ENCODE peak calls at places on chromosomes 13 and 19, in nine cellular contexts. S, F, D, R, G, I, Y, C and L are unnamed samples.

GRCh38 chr19:39641773-39642172 is 13.9 kb upstream of the LGALS16 start:
- DNase-seq in S (no peak), F (no peak), D (no peak), R (no peak), G (no peak), I (peak; percentile 52), Y (no peak), C (no peak), L (no peak)

GRCh38 chr13:74870865-74871264 is 611.1 kb downstream of the TBC1D4 start:
- DNase-seq in S (no peak), F (no peak), D (no peak), R (no peak), G (no peak), I (no peak), Y (no peak), C (peak; percentile 41), L (peak; percentile 38)

GRCh38 chr13:82323101-82323500 is 1559.2 kb downstream of the SLITRK1 start:
- DNase-seq in S (no peak), F (no peak), D (no peak), R (no peak), G (no peak), I (no peak), Y (no peak), C (no peak), L (no peak)

GRCh38 chr13:43204591-43204990 is 181.2 kb downstream of the DNAJC15 start:
- DNase-seq in S (no peak), F (no peak), D (no peak), R (no peak), G (no peak), I (no peak), Y (no peak), C (no peak), L (no peak)

GRCh38 chr13:33935969-33936368 is 118.0 kb downstream of the RFC3 start:
- DNase-seq in S (no peak), F (no peak), D (no peak), R (no peak), G (no peak), I (no peak), Y (no peak), C (no peak), L (no peak)

GRCh38 chr13:66855110-66855509 is 375.0 kb downstream of the PCDH9 start:
- DNase-seq in S (no peak), F (no peak), D (no peak), R (no peak), G (no peak), I (no peak), Y (no peak), C (peak; percentile 11), L (no peak)

GRCh38 chr13:95630593-95630992 is 13.9 kb downstream of the DZIP1 start:
- DNase-seq in S (no peak), F (no peak), D (no peak), R (no peak), G (no peak), I (no peak), Y (no peak), C (no peak), L (no peak)

GRCh38 chr13:31761951-31762350 is 22.6 kb downstream of the RXFP2 start:
- DNase-seq in S (no peak), F (no peak), D (peak; percentile 71), R (no peak), G (no peak), I (no peak), Y (no peak), C (no peak), L (no peak)

GRCh38 chr13:101453784-101454201 is 1.3 kb downstream of the ITGBL1 start:
- DNase-seq in S (peak; percentile 72), F (no peak), D (no peak), R (peak; percentile 94), G (no peak), I (no peak), Y (no peak), C (no peak), L (peak; percentile 60)

GRCh38 chr13:28047784-28048388 is 52.5 kb downstream of the FLT3 start:
- DNase-seq in S (no peak), F (peak; percentile 53), D (peak; percentile 79), R (peak; percentile 63), G (no peak), I (no peak), Y (no peak), C (no peak), L (no peak)

GRCh38 chr13:34577051-34577450 is 365.0 kb upstream of the NBEA start:
- DNase-seq in S (no peak), F (peak; percentile 14), D (no peak), R (no peak), G (no peak), I (no peak), Y (no peak), C (no peak), L (no peak)

GRCh38 chr13:104625196-104625595 is 1559.0 kb upstream of the SLC10A2 start:
- DNase-seq in S (no peak), F (no peak), D (no peak), R (no peak), G (no peak), I (no peak), Y (no peak), C (no peak), L (no peak)

GRCh38 chr13:20525144-20525600 is 485 bp downstream of the CRYL1 start:
- DNase-seq in S (no peak), F (peak; percentile 20), D (no peak), R (no peak), G (peak; percentile 30), I (peak; percentile 50), Y (peak; percentile 54), C (peak; percentile 15), L (no peak)

GRCh38 chr13:76860706-76861105 is 25.5 kb downstream of the KCTD12 start:
- DNase-seq in S (no peak), F (no peak), D (no peak), R (no peak), G (no peak), I (no peak), Y (no peak), C (no peak), L (no peak)
- H3K27ac ChIP-seq in S (no peak overlapping the region), F (no peak overlapping the region), D (no peak overlapping the region), R (no peak overlapping the region), G (no peak overlapping the region), I (no peak overlapping the region), Y (no peak overlapping the region), C (no peak overlapping the region), L (no peak overlapping the region)

DNA sequence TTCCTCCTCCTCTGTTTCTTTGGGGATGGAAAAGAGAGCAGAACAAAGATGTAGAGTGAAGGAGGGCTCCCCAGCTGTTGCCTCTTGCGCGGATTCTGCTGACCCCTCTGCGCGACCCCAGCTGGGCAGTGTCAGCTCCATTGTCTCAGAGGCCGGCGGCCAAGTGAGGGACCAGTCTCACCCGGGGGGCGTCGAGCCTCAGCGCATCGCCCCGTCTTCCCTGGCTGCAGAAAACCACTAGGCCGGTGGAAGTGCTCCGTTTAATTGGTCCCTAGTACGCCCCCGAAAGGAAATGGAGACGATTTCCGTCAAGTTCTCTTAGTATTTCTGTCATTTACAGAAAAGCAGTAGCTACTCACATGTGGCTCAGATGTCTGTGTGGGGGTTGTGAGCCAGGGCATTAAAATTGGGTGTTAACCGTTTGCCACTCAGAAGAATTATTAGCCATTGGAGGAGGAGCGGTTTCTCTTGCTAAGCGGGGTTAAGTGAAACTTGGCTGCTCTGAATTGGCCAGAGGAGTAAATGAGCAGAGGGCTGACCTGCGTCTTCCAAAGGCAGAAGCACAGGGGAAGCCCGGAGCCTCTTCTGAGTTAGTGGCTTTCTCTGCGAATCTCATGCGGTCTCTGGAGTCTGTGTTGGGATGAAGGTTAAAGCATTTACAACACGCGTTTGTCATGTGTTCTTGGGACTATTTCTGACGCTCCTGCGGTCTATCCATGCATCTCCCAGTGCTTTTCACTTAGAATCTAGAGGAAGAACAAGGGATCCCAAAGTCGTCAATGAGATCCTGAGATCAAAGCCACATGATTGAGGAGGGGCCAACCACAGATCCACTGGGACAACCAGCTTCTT is 132.8 kb upstream of the MYO16 start:
- DNase-seq in S (peak; percentile 24), F (peak; percentile 9), D (no peak), R (no peak), G (peak; percentile 11), I (peak; percentile 5), Y (peak; percentile 47), C (peak; percentile 16), L (no peak)
- H2AFZ ChIP-seq in S (no peak overlapping the region), F (no peak overlapping the region), D (no peak overlapping the region), R (no peak overlapping the region), G (peak overlapping the region; percentile 59), I (peak overlapping the region; percentile 40), Y (peak overlapping the region; percentile 97), C (no peak overlapping the region), L (no peak overlapping the region)

GRCh38 chr13:39506559-39507390 is 96.2 kb downstream of the LHFPL6 start:
- DNase-seq in S (no peak), F (peak; percentile 61), D (peak; percentile 72), R (no peak), G (no peak), I (no peak), Y (no peak), C (peak; percentile 18), L (no peak)

GRCh38 chr13:39501711-39502324 is 101.2 kb downstream of the LHFPL6 start:
- DNase-seq in S (no peak), F (peak; percentile 37), D (no peak), R (no peak), G (no peak), I (peak; percentile 8), Y (peak; percentile 53), C (no peak), L (no peak)

GRCh38 chr13:39509616-39510015 is 93.4 kb downstream of the LHFPL6 start:
- DNase-seq in S (no peak), F (no peak), D (no peak), R (no peak), G (no peak), I (no peak), Y (no peak), C (no peak), L (no peak)

GRCh38 chr13:39503048-39503447 is 99.9 kb downstream of the LHFPL6 start:
- DNase-seq in S (no peak), F (no peak), D (no peak), R (no peak), G (no peak), I (no peak), Y (no peak), C (no peak), L (no peak)

DNA sequence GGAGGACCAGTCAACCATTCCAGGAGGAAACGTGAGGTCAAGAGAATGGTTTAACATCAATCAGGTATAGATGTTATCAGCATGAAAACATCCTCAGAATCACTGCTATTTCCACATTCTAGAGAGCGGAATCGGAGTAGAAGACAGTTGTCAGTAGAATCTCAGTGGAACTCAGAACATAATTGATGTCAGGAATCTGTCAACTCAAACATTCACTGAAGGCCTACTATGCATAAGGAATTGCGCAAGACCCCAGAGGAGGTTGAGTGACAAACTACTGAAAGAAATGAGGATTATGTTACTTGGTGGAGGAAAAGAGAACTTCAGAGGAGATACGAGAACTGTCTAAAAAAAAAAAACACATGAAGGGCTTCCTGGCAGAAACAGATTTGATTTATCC is 97.8 kb downstream of the LHFPL6 start:
- DNase-seq in S (no peak), F (no peak), D (no peak), R (no peak), G (no peak), I (no peak), Y (no peak), C (no peak), L (no peak)
- H3K4me1 ChIP-seq in S (peaks cover 13% of the 10 kb centered on the region), F (peaks cover 4% of the 10 kb centered on the region), D (peaks cover 11% of the 10 kb centered on the region), R (peaks cover 6% of the 10 kb centered on the region), G (no peaks in the 10 kb centered on the region), I (no peaks in the 10 kb centered on the region), Y (peaks cover 15% of the 10 kb centered on the region), C (peaks cover 3% of the 10 kb centered on the region), L (peaks cover 13% of the 10 kb centered on the region)

DNA sequence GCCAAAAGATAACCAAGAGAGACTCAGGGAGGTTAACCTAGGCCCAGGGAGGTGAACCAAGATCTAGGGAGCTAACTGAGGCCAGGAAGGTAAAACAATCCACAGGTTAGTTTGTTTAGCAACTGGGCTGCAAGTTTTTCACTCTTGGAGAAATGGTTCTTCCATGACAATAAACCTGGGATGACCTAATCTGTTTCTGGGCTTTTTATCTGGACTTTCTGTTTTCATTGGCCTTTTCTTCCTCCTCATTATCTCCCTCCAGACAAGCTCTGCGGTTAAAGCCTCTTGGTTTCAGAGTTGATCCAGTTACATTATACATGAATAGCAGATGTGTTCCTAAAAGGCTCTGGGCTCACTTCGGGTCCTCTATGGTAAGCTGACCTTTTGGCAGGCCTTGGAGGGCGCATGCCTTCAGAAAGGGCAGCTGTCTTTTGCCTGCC is 44.2 kb downstream of the PCDH8 start:
- DNase-seq in S (peak; percentile 30), F (no peak), D (no peak), R (no peak), G (no peak), I (no peak), Y (no peak), C (no peak), L (no peak)
- H3K27ac ChIP-seq in S (no peak overlapping the region), F (no peak overlapping the region), D (no peak overlapping the region), R (no peak overlapping the region), G (no peak overlapping the region), I (no peak overlapping the region), Y (no peak overlapping the region), C (no peak overlapping the region), L (no peak overlapping the region)